ENCODE peak calls at places on chromosomes 7 and 10, in seven cellular contexts. Z is kidney, Y is IMR-90, S is A549, J is coronary artery, D is cardiac muscle cell, W is right atrium auricular region. G is an unnamed sample.

GRCh38 chr7:158811461-158811860 is 17.8 kb downstream of the ESYT2 start:
- DNase-seq in J (no peak), S (peak), Y (peak), D (peak), Z (no peak), W (no peak), G (no peak)

GRCh38 chr10:1737222-1738061 is at the start of gene ADARB2:
- DNase-seq in Y (no peak), J (no peak), W (no peak), D (no peak), S (no peak), Z (no peak), G (no peak)

GRCh38 chr10:105807930-105808587 is 1167.0 kb downstream of the SORCS3 start:
- DNase-seq in W (no peak), J (no peak), S (no peak), D (no peak), Z (no peak), Y (no peak), G (no peak)

GRCh38 chr10:102235598-102235920 is 5.8 kb downstream of the PITX3 start:
- DNase-seq in S (peak), D (no peak), Y (peak), W (no peak), Z (no peak), J (no peak), G (no peak)

GRCh38 chr7:19116121-19117080 is 1.0 kb downstream of the TWIST1 start:
- DNase-seq in Z (no peak), Y (peak), S (peak), J (no peak), D (peak), W (no peak), G (peak)

GRCh38 chr10:97805096-97805879 is 33.5 kb upstream of the SFRP5 start:
- DNase-seq in Y (no peak), W (no peak), S (no peak), D (no peak), Z (peak), J (no peak), G (no peak)

GRCh38 chr7:34357068-34357467 is 300.9 kb upstream of the NPSR1 start:
- DNase-seq in W (no peak), Y (no peak), S (no peak), D (no peak), J (no peak), Z (no peak), G (no peak)

GRCh38 chr7:10889266-10889898 is 84.3 kb upstream of the PHF14 start:
- DNase-seq in S (peak), D (peak), Y (peak), J (no peak), Z (no peak), W (no peak), G (no peak)

GRCh38 chr7:100257017-100257416 is 37.3 kb downstream of the PVRIG start:
- DNase-seq in W (no peak), D (no peak), S (no peak), Z (no peak), Y (no peak), J (no peak), G (no peak)

DNA sequence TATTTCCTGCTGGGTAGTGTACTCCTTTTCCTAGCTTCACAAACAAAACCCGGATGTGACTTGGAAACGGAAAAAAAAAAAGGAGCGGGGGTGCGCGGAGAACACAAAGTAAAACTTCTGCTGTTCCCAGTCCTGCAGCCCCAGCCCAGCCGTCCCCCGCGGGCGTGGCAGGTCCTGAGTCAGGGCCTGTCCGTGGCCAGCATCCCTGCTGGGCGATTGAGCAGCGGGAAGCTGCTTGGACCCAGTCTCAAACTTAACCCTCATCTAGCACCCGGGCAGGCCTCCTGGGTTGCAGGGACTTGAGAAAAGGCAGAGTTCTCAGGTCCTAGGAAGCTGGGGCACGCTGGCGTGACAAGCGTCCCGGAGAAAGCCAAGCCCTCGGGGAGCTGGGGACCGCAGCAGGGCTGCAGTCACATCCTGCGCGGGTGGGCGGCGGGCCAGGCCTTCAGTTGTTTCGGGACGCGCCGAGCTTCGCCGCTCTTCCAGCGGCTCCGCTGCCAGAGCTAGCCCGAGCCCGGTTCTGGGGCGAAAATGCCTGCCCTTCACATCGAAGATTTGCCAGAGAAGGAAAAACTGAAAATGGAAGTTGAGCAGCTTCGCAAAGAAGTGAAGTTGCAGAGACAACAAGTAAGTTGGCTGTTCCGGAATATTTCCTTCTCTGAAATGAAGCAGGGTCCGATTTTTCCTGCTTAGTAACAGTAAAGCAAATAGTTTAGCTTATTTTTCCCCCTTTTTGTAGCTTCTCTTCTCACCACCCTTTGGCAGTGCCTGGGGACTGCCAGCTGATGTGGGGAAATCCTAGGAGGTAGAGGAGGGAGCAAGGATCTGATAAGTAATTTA is at the start of gene GNG11:
- DNase-seq in D (peak), J (peak), Y (peak), W (peak), Z (peak), S (peak), G (peak)
- H3K27ac ChIP-seq in D (peak), J (peak), Y (peak), W (peak), Z (peak), S (peak), G (peak)

GRCh38 chr7:120337308-120337907 is 64.4 kb downstream of the KCND2 start:
- DNase-seq in J (no peak), D (peak), S (peak), W (no peak), Y (peak), Z (no peak), G (no peak)
- TF ChIP-seq CTCF in J (no peak), D (peak), S (peak), W (no peak), Y (peak), Z (peak), G (no peak)

GRCh38 chr7:70585071-70585470 is 546.9 kb upstream of the GALNT17 start:
- DNase-seq in Z (no peak), J (no peak), S (no peak), D (no peak), W (no peak), Y (no peak), G (no peak)
- H3K27ac ChIP-seq in Z (no peak), J (no peak), S (no peak), D (no peak), W (no peak), Y (no peak), G (no peak)

GRCh38 chr7:112067205-112067604 is 139.0 kb downstream of the DOCK4 start:
- DNase-seq in J (no peak), Y (no peak), D (no peak), W (no peak), Z (no peak), S (no peak), G (no peak)
- TF ChIP-seq CTCF in J (no peak), Y (no peak), D (no peak), W (no peak), Z (no peak), S (no peak), G (no peak)

DNA sequence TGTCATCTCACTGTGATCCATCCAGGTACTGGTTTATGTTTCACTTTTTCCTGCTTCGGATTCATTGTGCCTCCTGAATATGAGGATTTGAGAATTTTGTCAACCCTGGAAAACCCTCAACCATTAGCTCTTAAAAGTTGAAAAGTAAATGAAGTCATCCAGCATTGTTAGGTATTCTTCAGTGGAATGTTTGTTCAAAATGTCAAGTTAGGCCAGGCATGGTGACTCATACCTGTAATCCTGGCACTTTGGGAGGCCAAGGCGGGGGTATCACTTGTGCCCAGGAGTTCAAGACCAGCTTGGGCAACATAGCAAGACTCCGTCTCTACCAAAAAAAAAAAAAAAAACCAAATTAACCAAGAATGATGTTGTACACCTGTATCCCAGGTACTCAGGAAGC is 222.1 kb downstream of the NSUN6 start:
- DNase-seq in J (no peak), Y (peak), Z (no peak), W (no peak), D (no peak), S (no peak), G (no peak)
- H3K27ac ChIP-seq in J (no peak), Y (no peak), Z (no peak), W (no peak), D (no peak), S (no peak), G (no peak)

DNA sequence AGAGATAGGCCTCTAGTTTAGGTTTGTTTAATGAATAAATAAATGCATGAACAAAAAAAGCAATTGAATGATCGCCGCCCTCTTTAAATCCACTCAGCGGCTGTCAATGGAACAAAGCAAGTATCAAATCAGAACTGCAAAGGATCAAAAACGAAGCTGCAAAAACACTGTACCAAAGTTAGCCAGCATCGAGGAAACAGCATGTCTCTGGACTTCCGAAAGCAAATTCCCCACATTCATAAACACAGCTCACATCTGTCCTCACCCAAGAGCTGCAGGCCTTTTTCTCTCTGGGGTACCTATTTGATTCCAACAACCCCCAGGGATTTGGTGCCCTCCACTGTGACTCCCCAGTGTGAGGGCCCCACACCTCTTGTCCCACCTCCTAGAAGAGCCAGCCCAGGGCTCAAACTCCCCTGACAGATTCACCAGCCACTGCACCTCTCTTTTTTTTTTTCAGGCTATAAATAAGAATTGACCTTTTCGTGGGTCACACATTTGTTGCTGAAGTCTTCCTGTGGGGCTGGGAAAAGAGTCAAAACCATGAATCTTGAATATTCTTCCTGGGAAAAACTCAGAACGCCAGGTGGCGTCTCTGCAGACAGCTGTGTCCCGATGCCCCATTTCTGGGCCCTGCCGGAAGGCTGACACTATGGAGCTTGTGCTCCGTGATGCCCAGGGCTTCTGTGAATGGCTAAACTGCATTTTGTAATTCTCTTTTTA is 51.8 kb downstream of the HSPA12A start:
- DNase-seq in J (no peak), D (peak), W (no peak), Z (peak), S (no peak), Y (peak), G (no peak)
- TF ChIP-seq CTCF in J (peak), D (peak), W (no peak), Z (peak), S (no peak), Y (peak), G (no peak)

DNA sequence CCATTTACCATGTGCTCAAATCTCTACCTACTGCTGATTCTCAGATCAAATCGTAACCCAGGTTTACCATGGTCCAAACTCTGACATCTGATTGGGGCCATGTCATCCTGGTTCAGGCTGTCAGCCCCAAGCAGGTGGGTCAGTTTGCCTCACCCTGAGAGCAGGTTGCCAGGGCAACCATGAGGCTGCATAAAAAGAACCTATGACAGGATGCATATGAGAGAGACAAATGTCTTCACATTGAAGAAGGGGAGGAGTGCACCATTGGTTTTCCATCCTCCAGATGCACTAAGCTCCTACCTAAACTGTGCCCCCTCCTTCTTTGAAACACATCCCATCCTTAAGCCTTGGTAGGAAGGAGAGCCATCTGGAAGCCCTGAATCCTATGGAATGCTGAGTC is 10.2 kb downstream of the PRSS1 start:
- DNase-seq in Y (no peak), Z (no peak), D (no peak), S (no peak), W (no peak), J (no peak), G (no peak)
- H3K27ac ChIP-seq in Y (no peak), Z (no peak), D (no peak), S (no peak), W (no peak), J (no peak), G (no peak)

G was measured in spleen.